ENCODE peak calls at places on chromosome 4, in seven cellular contexts. I is neuronal stem cell, G is SK-N-SH, A is astrocyte, V is PC-3, M is MM.1S, Y is GM23248. F is an unnamed sample. For H3K36me3, the result is how much of the 10 kb centered on the place peaks cover.

GRCh38 chr4:122577808-122578781 is 42.8 kb downstream of the IL21 start:
- DNase-seq in I (peak), G (peak), A (no peak), V (peak), M (peak), Y (peak), F (no peak)

GRCh38 chr4:21768349-21769310 is 179.9 kb downstream of the KCNIP4 start:
- DNase-seq in I (peak), G (peak), A (peak), V (peak), M (peak), Y (peak), F (no peak)

GRCh38 chr4:69546121-69546520 is 50.4 kb upstream of the UGT2B4 start:
- DNase-seq in I (no peak), G (no peak), A (peak), V (peak), M (peak), Y (no peak), F (no peak)

GRCh38 chr4:81685105-81685504 is 213.4 kb upstream of the RASGEF1B start:
- DNase-seq in I (no peak), G (no peak), A (peak), V (no peak), M (no peak), Y (no peak), F (no peak)

GRCh38 chr4:152258804-152259708 is 276.8 kb downstream of the FBXW7 start:
- DNase-seq in I (no peak), G (no peak), A (peak), V (peak), M (no peak), Y (peak), F (no peak)

GRCh38 chr4:182555997-182556418 is 312.8 kb downstream of the TENM3 start:
- DNase-seq in I (peak), G (no peak), A (peak), V (no peak), M (no peak), Y (peak), F (no peak)

GRCh38 chr4:181998588-181998987 is 244.6 kb upstream of the TENM3 start:
- DNase-seq in I (no peak), G (no peak), A (no peak), V (no peak), M (no peak), Y (no peak), F (no peak)

GRCh38 chr4:86586160-86586572 is 7.9 kb upstream of the PTPN13 start:
- DNase-seq in I (no peak), G (no peak), A (no peak), V (peak), M (no peak), Y (peak), F (no peak)

GRCh38 chr4:27123050-27123768 is 262.6 kb downstream of the STIM2 start:
- DNase-seq in I (peak), G (no peak), A (no peak), V (peak), M (no peak), Y (no peak), F (no peak)

GRCh38 chr4:129358571-129358970 is 262.6 kb downstream of the C4orf33 start:
- DNase-seq in I (no peak), G (no peak), A (peak), V (peak), M (peak), Y (peak), F (no peak)

DNA sequence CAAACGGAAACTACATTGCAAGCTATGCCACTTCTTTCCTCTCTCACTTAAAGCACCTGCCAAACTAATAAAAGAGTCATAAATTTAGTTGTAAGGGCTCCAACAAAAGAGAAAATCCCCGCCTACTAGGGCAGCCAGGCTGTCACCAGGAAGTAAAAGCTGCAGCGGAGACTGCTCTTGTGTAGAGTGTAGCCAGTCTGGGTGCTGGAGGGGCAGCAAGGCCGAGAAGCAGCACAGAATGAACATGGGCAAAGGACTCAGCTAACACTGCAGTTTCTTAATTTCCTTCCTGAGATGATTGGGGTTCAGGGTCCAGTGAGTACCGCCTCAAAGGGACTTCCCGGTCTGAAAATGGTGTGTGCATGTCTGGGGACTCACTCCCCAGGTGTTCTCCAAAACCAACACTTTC is 89.4 kb upstream of the MAML3 start:
- DNase-seq in I (no peak), G (no peak), A (no peak), V (peak), M (no peak), Y (no peak), F (no peak)
- H3K27ac ChIP-seq in I (no peak), G (peak), A (no peak), V (peak), M (no peak), Y (no peak), F (no peak)

DNA sequence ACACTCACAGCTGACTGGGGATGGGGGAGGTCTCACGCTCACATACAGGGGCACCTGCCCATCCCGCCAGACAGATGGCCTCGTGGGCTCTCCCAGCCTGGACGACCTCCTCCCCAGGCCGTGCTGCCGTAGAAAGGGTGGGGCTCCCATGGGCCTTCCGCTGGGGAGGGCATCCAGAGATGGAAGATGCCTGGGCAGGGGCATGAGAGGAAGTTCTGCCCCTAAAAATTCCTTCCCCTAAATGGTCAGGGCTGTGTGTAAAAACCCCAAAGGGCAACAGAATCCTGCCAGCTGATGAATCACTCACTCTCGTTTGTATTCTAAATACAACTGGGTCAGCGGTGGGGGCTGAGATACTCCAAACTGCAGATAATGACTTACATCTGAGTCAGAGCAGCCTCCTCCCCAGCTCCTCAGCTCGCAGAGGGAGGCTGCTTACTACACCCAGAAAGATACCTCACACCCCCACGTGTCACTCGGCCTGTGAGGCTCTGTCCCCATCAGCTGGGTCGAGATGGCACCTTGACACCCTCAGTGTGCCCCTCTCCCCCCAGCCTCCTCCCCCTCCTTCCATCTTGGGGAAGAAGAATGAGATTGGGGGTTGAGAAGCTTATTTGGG is 10.1 kb downstream of the WDR1 start:
- DNase-seq in I (no peak), G (peak), A (peak), V (peak), M (no peak), Y (peak), F (peak)
- H3K9ac ChIP-seq in I (no peak), G (no peak), A (peak), V (peak), M (no peak), Y (peak), F (peak)

GRCh38 chr4:102511830-102512605 is 10.9 kb downstream of the NFKB1 start:
- DNase-seq in I (no peak), G (no peak), A (no peak), V (no peak), M (no peak), Y (no peak), F (no peak)

GRCh38 chr4:102518703-102519131 is 17.6 kb downstream of the NFKB1 start:
- DNase-seq in I (no peak), G (no peak), A (no peak), V (no peak), M (no peak), Y (no peak), F (no peak)

GRCh38 chr4:102519925-102520324 is 18.8 kb downstream of the NFKB1 start:
- DNase-seq in I (no peak), G (no peak), A (no peak), V (no peak), M (no peak), Y (no peak), F (no peak)

GRCh38 chr4:102517753-102518152 is 16.6 kb downstream of the NFKB1 start:
- DNase-seq in I (no peak), G (no peak), A (no peak), V (no peak), M (no peak), Y (no peak), F (no peak)

GRCh38 chr4:102514298-102514964 is 13.3 kb downstream of the NFKB1 start:
- DNase-seq in I (no peak), G (no peak), A (no peak), V (no peak), M (no peak), Y (no peak), F (no peak)
- H3K36me3 ChIP-seq in I (under half), G (under half), A (under half), V (under half), M (under half), Y (under half), F (under half)

DNA sequence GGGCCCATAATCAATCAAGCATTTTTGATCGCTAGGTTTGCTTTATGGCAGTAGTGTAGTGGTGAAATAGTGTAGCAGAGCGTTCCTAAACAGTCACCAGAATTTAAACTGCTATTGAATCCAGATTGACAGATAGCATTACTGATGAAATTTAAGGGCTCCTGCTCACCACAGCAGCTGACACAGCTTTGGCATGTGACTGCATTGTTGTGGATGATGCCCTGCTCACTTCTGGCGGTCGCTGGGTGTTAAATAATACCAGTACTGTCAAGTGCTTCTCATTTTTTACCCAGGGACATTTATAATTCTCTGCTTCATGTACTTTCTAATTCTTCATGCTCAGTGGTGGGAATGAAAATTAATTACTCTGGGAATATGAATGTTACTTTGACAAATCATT is 102.0 kb upstream of the ARHGAP24 start:
- DNase-seq in I (no peak), G (no peak), A (no peak), V (no peak), M (no peak), Y (peak), F (no peak)
- H3K27ac ChIP-seq in I (no peak), G (no peak), A (no peak), V (no peak), M (no peak), Y (no peak), F (no peak)

GRCh38 chr4:8772499-8773123 is 99.0 kb downstream of the HMX1 start:
- DNase-seq in I (no peak), G (no peak), A (no peak), V (no peak), M (no peak), Y (no peak), F (no peak)

GRCh38 chr4:8771258-8771590 is 100.4 kb downstream of the HMX1 start:
- DNase-seq in I (no peak), G (peak), A (no peak), V (no peak), M (no peak), Y (no peak), F (peak)

GRCh38 chr4:8773124-8773931 is 98.3 kb downstream of the HMX1 start:
- DNase-seq in I (no peak), G (no peak), A (no peak), V (no peak), M (no peak), Y (no peak), F (peak)

GRCh38 chr4:8770518-8771257 is 101.0 kb downstream of the HMX1 start:
- DNase-seq in I (no peak), G (no peak), A (no peak), V (no peak), M (peak), Y (no peak), F (peak)

DNA sequence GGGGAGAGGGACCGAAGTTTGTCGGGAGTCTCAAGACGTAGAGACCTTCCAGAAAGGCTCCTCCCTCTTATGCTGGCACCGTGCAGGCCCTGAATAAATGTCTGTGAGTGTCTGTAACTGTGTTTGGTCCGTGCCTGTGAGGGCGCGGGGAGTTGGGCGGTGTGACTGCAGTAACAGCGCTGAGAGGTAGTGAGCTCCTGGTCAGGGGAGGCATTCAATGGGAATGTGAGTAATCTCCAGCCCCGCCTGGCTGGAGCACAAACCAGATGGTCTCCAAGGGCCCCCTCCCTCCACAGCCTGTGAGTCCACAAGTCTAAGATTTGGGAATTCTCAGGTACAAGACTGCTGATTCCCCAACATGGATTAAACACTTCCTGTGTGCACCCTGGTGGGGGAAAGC is 100.0 kb downstream of the HMX1 start:
- DNase-seq in I (no peak), G (no peak), A (no peak), V (no peak), M (peak), Y (no peak), F (peak)
- H3K9ac ChIP-seq in I (no peak), G (no peak), A (no peak), V (no peak), M (peak), Y (no peak), F (no peak)

GRCh38 chr4:153511104-153511503 is 44.9 kb downstream of the TMEM131L start:
- DNase-seq in I (no peak), G (no peak), A (no peak), V (no peak), M (no peak), Y (no peak), F (no peak)
- H3K36me3 ChIP-seq in I (under half), G (under half), A (under half), V (under half), M (under half), Y (under half), F (under half)

F was measured in kidney.